ENCODE peak calls at places on chromosome 22, in seven cellular contexts. V is IMR-90, A is mesenchymal stem cell, R is H1, U is mesendoderm, L is neuronal stem cell, I is H9. J is an unnamed sample.

GRCh38 chr22:36010913-36011312 is 17.7 kb downstream of the RBFOX2 start:
- DNase-seq in V (peak; percentile 92), I (no peak), A (peak; percentile 94), R (no peak), L (no peak), U (no peak), J (no peak)

GRCh38 chr22:39991164-39991860 is 3.4 kb upstream of the FAM83F start:
- DNase-seq in I (no peak), R (no peak), L (no peak), A (no peak), V (no peak), U (peak; percentile 27), J (no peak)

GRCh38 chr22:41661713-41662112 is 27.0 kb downstream of the SNU13 start:
- DNase-seq in V (no peak), I (no peak), A (no peak), R (no peak), L (no peak), U (no peak), J (no peak)

GRCh38 chr22:37182101-37182948 is 5.7 kb downstream of the C1QTNF6 start:
- DNase-seq in U (no peak), I (no peak), V (no peak), A (no peak), R (no peak), L (no peak), J (peak; percentile 70)

GRCh38 chr22:44940121-44940520 is 69.7 kb downstream of the PHF21B start:
- DNase-seq in I (peak; percentile 54), V (no peak), A (no peak), U (peak; percentile 22), L (no peak), R (no peak), J (no peak)

GRCh38 chr22:27666272-27666997 is 135.1 kb downstream of the MN1 start:
- DNase-seq in I (no peak), U (no peak), A (no peak), L (no peak), R (no peak), V (no peak), J (no peak)

GRCh38 chr22:47547881-47548630 is 785.6 kb downstream of the TBC1D22A start:
- DNase-seq in R (no peak), U (no peak), V (no peak), I (no peak), L (no peak), A (no peak), J (no peak)

GRCh38 chr22:25407859-25408229 is 156.6 kb upstream of the GRK3 start:
- DNase-seq in A (no peak), L (no peak), R (no peak), I (no peak), V (no peak), U (no peak), J (no peak)

GRCh38 chr22:36384766-36385400 is 2.9 kb downstream of the MYH9 start:
- DNase-seq in I (no peak), R (no peak), V (no peak), L (no peak), A (peak; percentile 74), U (peak; percentile 73), J (no peak)

GRCh38 chr22:50274311-50274710 is 4.1 kb upstream of the MAPK11 start:
- DNase-seq in R (no peak), I (no peak), U (no peak), A (peak; percentile 70), L (no peak), V (peak; percentile 54), J (peak; percentile 66)

GRCh38 chr22:47193606-47194316 is 431.3 kb downstream of the TBC1D22A start:
- DNase-seq in A (no peak), V (no peak), R (no peak), I (no peak), L (no peak), U (no peak), J (no peak)

GRCh38 chr22:38098410-38099249 is 11.9 kb downstream of the BAIAP2L2 start:
- DNase-seq in L (no peak), R (no peak), U (no peak), A (peak; percentile 75), V (peak; percentile 69), I (peak; percentile 28), J (no peak)

GRCh38 chr22:19174106-19175025 is 4.2 kb downstream of the SLC25A1 start:
- DNase-seq in A (peak; percentile 56), U (peak; percentile 68), L (no peak), R (peak; percentile 64), V (peak; percentile 42), I (peak; percentile 65), J (no peak)

GRCh38 chr22:49507607-49508292 is 319.9 kb downstream of the BRD1 start:
- DNase-seq in A (no peak), R (no peak), L (no peak), I (no peak), V (no peak), U (no peak), J (no peak)

GRCh38 chr22:27372969-27373670 is 428.4 kb downstream of the MN1 start:
- DNase-seq in I (peak; percentile 97), A (peak; percentile 91), L (peak; percentile 72), R (peak; percentile 88), U (peak; percentile 97), V (no peak), J (no peak)

GRCh38 chr22:36385491-36386350 is 2.0 kb downstream of the MYH9 start:
- DNase-seq in L (no peak), R (no peak), I (no peak), V (no peak), A (peak; percentile 70), U (peak; percentile 83), J (peak; percentile 72)

GRCh38 chr22:38751066-38751421 is 4.8 kb downstream of the SUN2 start:
- DNase-seq in I (no peak), V (no peak), U (no peak), R (no peak), A (no peak), L (no peak), J (no peak)

GRCh38 chr22:32745251-32745995 is 56.1 kb upstream of the TIMP3 start:
- DNase-seq in R (no peak), U (peak; percentile 99), L (peak; percentile 12), I (peak; percentile 76), V (peak; percentile 55), A (peak; percentile 62), J (peak; percentile 83)

GRCh38 chr22:35961480-35961902 is 67.1 kb downstream of the RBFOX2 start:
- DNase-seq in R (peak; percentile 59), A (peak; percentile 80), U (peak; percentile 99), L (peak; percentile 79), V (peak; percentile 90), I (peak; percentile 80), J (no peak)

GRCh38 chr22:37018815-37019308 is 385 bp downstream of the TST start:
- DNase-seq in A (peak; percentile 82), V (peak; percentile 55), U (peak; percentile 72), I (peak; percentile 65), L (peak; percentile 40), R (peak; percentile 78), J (no peak)

GRCh38 chr22:35467788-35468187 is 67.8 kb downstream of the MCM5 start:
- DNase-seq in V (peak; percentile 47), A (peak; percentile 80), L (peak; percentile 29), U (peak; percentile 16), R (no peak), I (peak; percentile 72), J (no peak)

GRCh38 chr22:48436201-48436931 is 1391.3 kb downstream of the BRD1 start:
- DNase-seq in I (no peak), R (no peak), A (no peak), V (no peak), U (no peak), L (no peak), J (no peak)

GRCh38 chr22:50436841-50437341 is 37.9 kb downstream of the SBF1 start:
- DNase-seq in U (no peak), I (peak; percentile 18), L (no peak), A (no peak), V (no peak), R (no peak), J (no peak)

GRCh38 chr22:49093192-49093880 is 734.3 kb downstream of the BRD1 start:
- DNase-seq in A (no peak), U (no peak), L (no peak), R (no peak), I (no peak), V (no peak), J (no peak)

GRCh38 chr22:40665312-40665711 is 14.0 kb upstream of the MCHR1 start:
- DNase-seq in R (no peak), L (no peak), U (no peak), A (peak; percentile 75), I (no peak), V (peak; percentile 85), J (no peak)

DNA sequence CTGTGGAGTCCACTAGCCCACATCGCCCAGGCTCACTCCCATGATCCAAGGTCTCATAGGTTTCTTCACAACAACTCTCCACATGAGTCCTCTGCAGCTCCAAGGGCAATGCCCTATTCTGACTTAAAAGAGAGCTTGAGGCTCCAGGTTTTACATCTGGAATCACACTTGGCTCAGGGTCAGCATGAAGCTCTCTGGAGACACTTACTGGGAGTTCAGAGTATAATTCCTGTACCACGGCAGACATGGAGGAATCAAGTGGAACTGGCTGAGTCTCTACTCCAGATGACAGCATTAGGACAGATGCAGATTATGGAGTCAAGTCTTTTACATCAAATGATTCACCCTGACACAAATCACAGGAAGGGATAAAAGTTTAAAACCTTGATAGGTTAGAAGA is 11.4 kb downstream of the PRR14L start:
- DNase-seq in A (no peak), R (no peak), V (no peak), L (no peak), I (no peak), U (peak; percentile 13), J (peak; percentile 65)
- H2AK5ac ChIP-seq in A (no peak overlapping the region), R (no peak overlapping the region), V (no peak overlapping the region), L (no peak overlapping the region), I (no peak overlapping the region), U (no peak overlapping the region), J (no peak overlapping the region)

DNA sequence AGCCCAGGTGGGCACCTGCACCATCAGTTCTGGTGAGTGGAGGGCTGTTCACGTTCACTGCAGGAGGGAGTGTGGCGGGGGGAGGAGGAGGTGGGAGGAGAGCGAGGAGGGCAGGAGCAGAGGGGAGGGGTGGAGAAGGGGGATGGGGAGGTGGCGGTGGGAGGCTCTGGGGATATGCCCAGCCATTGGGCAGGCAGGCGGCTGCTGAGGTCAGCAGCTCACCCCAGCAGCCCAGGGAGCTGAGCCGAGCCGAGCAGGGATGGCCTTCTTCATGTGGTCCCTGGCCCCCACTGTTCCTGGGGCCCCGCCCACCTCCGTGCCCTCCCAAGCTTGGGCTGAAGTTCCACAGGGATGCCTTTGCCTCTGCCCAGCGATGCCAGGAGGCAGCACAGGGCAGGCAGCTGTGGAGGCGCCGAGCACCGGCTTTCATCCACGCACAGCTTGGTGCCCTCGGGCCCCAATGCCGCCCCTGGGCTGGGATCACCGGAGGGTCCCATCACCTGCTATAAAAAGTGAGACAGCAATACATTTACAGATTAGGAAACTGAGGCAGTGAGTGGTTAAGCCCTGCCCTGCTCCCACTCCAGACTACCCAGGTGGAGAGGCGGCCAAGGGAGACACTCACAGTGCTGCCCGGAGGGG is 21.6 kb downstream of the RTN4R start:
- DNase-seq in A (no peak), L (no peak), U (peak; percentile 18), V (no peak), R (no peak), I (peak; percentile 60), J (no peak)
- H2AK5ac ChIP-seq in A (peak overlapping the region; percentile 52), L (peak overlapping the region; percentile 95), U (no peak overlapping the region), V (no peak overlapping the region), R (no peak overlapping the region), I (no peak overlapping the region), J (no peak overlapping the region)

GRCh38 chr22:45942344-45942743 is 34.6 kb downstream of the WNT7B start:
- DNase-seq in L (no peak), V (no peak), U (no peak), R (no peak), I (no peak), A (no peak), J (no peak)
- H2AK5ac ChIP-seq in L (peak overlapping the region; percentile 53), V (peak overlapping the region; percentile 16), U (no peak overlapping the region), R (no peak overlapping the region), I (no peak overlapping the region), A (no peak overlapping the region), J (no peak overlapping the region)

GRCh38 chr22:43300891-43301676 is 42.1 kb downstream of the SCUBE1 start:
- DNase-seq in A (no peak), R (no peak), U (no peak), V (no peak), I (no peak), L (no peak), J (peak; percentile 32)
- H2AK5ac ChIP-seq in A (no peak overlapping the region), R (no peak overlapping the region), U (no peak overlapping the region), V (no peak overlapping the region), I (no peak overlapping the region), L (peak overlapping the region; percentile 30), J (no peak overlapping the region)